ENCODE peak calls at places on chromosomes 13 and 19, in eight cellular contexts. I is activated T-helper 1 cell treated with Interleukin-2 at 50 U/mL for 16 hours, H is anterior cingulate cortex, L is bronchial epithelial cell, J is adrenal gland, U is GM20000, Z is non-pigmented ciliary epithelial cell, N is WTC11. B is an unnamed sample.

GRCh38 chr19:38047641-38048040 is 140.6 kb downstream of the SIPA1L3 start:
- DNase-seq in I (no peak), H (no peak), L (no peak), J (no peak), U (no peak), Z (no peak), N (no peak), B (no peak)

GRCh38 chr19:4108767-4109625 is 14.9 kb downstream of the MAP2K2 start:
- DNase-seq in I (peak; percentile 64), H (no peak), L (no peak), J (no peak), U (peak; percentile 87), Z (no peak), N (no peak), B (peak; percentile 88)

GRCh38 chr19:18879579-18880373 is 16.2 kb downstream of the CERS1 start:
- DNase-seq in I (no peak), H (no peak), L (peak; percentile 38), J (no peak), U (no peak), Z (no peak), N (peak; percentile 85), B (no peak)

GRCh38 chr19:7293795-7294570 is at the start of gene INSR:
- DNase-seq in I (peak; percentile 17), H (peak; percentile 85), L (peak; percentile 54), J (peak; percentile 91), U (peak; percentile 97), Z (peak; percentile 36), N (peak; percentile 85), B (peak; percentile 98)

GRCh38 chr13:48514776-48515175 is 18.1 kb downstream of the RCBTB2 start:
- DNase-seq in I (no peak), H (no peak), L (no peak), J (no peak), U (no peak), Z (no peak), N (no peak), B (no peak)

GRCh38 chr19:45953676-45954075 is 20.0 kb downstream of the NOVA2 start:
- DNase-seq in I (no peak), H (no peak), L (peak; percentile 8), J (no peak), U (no peak), Z (no peak), N (no peak), B (no peak)

GRCh38 chr19:16330368-16330801 is 5.8 kb downstream of the KLF2 start:
- DNase-seq in I (peak; percentile 91), H (no peak), L (peak; percentile 93), J (peak; percentile 84), U (peak; percentile 81), Z (no peak), N (no peak), B (peak; percentile 79)

GRCh38 chr19:2274937-2275535 is 6.9 kb downstream of the PEAK3 start:
- DNase-seq in I (no peak), H (peak; percentile 86), L (peak; percentile 21), J (peak; percentile 84), U (peak; percentile 71), Z (no peak), N (peak; percentile 84), B (peak; percentile 72)